ENCODE peak calls at places on chromosomes 16 and 17, in seven cellular contexts. Z is 8988T; X is stimulated activated CD8-positive, alpha-beta memory T cell treated with anti-CD3 and anti-CD28 coated beads, Interleukin-15, amount 100 ng/mL, for 4 hours; N is T-helper 9 cell; W is nephron progenitor cell; C is activated CD4-positive, alpha-beta T cell treated with anti-CD3 and anti-CD28 coated beads, Interleukin-2, amount 10 ng/mL, durations not matched to agents 24 days and 14 days; L is amniotic epithelial cell. F is an unnamed sample.

GRCh38 chr16:67773099-67773498 is 33.3 kb downstream of the RANBP10 start:
- DNase-seq in Z (no peak), X (no peak), N (no peak), W (no peak), C (no peak), L (no peak), F (no peak)

GRCh38 chr16:86573215-86573614 is 5.1 kb upstream of the FOXL1 start:
- DNase-seq in Z (no peak), X (no peak), N (no peak), W (no peak), C (no peak), L (no peak), F (no peak)

GRCh38 chr16:54487933-54488332 is 201.3 kb upstream of the IRX3 start:
- DNase-seq in Z (no peak), X (no peak), N (no peak), W (no peak), C (no peak), L (no peak), F (no peak)

GRCh38 chr17:40329981-40330794 is 21.2 kb downstream of the RARA start:
- DNase-seq in Z (no peak), X (no peak), N (no peak), W (no peak), C (peak), L (no peak), F (no peak)

GRCh38 chr16:569445-570254 is at the start of gene PIGQ:
- DNase-seq in Z (peak), X (peak), N (peak), W (peak), C (peak), L (peak), F (no peak)

GRCh38 chr16:75931043-75931442 is 204.8 kb upstream of the CPHXL start:
- DNase-seq in Z (no peak), X (no peak), N (no peak), W (no peak), C (no peak), L (peak), F (no peak)

GRCh38 chr17:38355256-38355655 is 3.6 kb downstream of the SOCS7 start:
- DNase-seq in Z (no peak), X (no peak), N (no peak), W (no peak), C (no peak), L (no peak), F (no peak)

GRCh38 chr17:61389670-61390478 is 9.8 kb upstream of the TBX2 start:
- DNase-seq in Z (peak), X (no peak), N (peak), W (peak), C (peak), L (no peak), F (no peak)

GRCh38 chr17:34797724-34798123 is 163.5 kb downstream of the CCT6B start:
- DNase-seq in Z (no peak), X (no peak), N (no peak), W (peak), C (peak), L (no peak), F (peak)

GRCh38 chr17:69466905-69467630 is 52.6 kb downstream of the MAP2K6 start:
- DNase-seq in Z (no peak), X (no peak), N (no peak), W (no peak), C (no peak), L (no peak), F (no peak)

GRCh38 chr17:69761767-69762321 is 313.2 kb upstream of the KCNJ16 start:
- DNase-seq in Z (no peak), X (no peak), N (no peak), W (no peak), C (no peak), L (peak), F (no peak)

GRCh38 chr17:199806-200603 is 18.6 kb upstream of the DOC2B start:
- DNase-seq in Z (no peak), X (no peak), N (no peak), W (no peak), C (no peak), L (no peak), F (no peak)

GRCh38 chr17:3660311-3660891 is 8.0 kb downstream of the TAX1BP3 start:
- DNase-seq in Z (no peak), X (no peak), N (no peak), W (no peak), C (no peak), L (no peak), F (no peak)

F was measured in iPS DF 6.9.